ENCODE peak calls at places on chromosome 14, in four cellular contexts. One of them, this sample, is unnamed.

GRCh38 chr14:92724516-92725340 is 23.7 kb downstream of the LGMN start:
- DNase-seq in NCI-H1105 treated with DMSO at 0.1 percent for 48 hours: no peak
- DNase-seq in Right ventricle myocardium superior: peak; percentile 64
- DNase-seq in NCI-H446: no peak
- DNase-seq in this sample: no peak

GRCh38 chr14:65042731-65043372 is 56.2 kb downstream of the FNTB start:
- DNase-seq in NCI-H1105 treated with DMSO at 0.1 percent for 48 hours: no peak
- DNase-seq in Right ventricle myocardium superior: no peak
- DNase-seq in NCI-H446: no peak
- DNase-seq in this sample: no peak

GRCh38 chr14:103830511-103831270 is 16.7 kb downstream of the PPP1R13B start:
- DNase-seq in NCI-H1105 treated with DMSO at 0.1 percent for 48 hours: no peak
- DNase-seq in Right ventricle myocardium superior: no peak
- DNase-seq in NCI-H446: no peak
- DNase-seq in this sample: no peak

GRCh38 chr14:70646705-70647104 is 5.0 kb downstream of the TTC9 start:
- DNase-seq in NCI-H1105 treated with DMSO at 0.1 percent for 48 hours: no peak
- DNase-seq in Right ventricle myocardium superior: no peak
- DNase-seq in NCI-H446: no peak
- DNase-seq in this sample: no peak

GRCh38 chr14:70934084-70934483 is 26.8 kb downstream of the PCNX1 start:
- DNase-seq in NCI-H1105 treated with DMSO at 0.1 percent for 48 hours: no peak
- DNase-seq in Right ventricle myocardium superior: no peak
- DNase-seq in NCI-H446: no peak
- DNase-seq in this sample: no peak

GRCh38 chr14:94011795-94012194 is 14.3 kb upstream of the OTUB2 start:
- DNase-seq in NCI-H1105 treated with DMSO at 0.1 percent for 48 hours: peak; percentile 17
- DNase-seq in Right ventricle myocardium superior: no peak
- DNase-seq in NCI-H446: peak; percentile 22
- DNase-seq in this sample: no peak

GRCh38 chr14:101553931-101554330 is 7.4 kb upstream of the DIO3 start:
- DNase-seq in NCI-H1105 treated with DMSO at 0.1 percent for 48 hours: no peak
- DNase-seq in Right ventricle myocardium superior: no peak
- DNase-seq in NCI-H446: no peak
- DNase-seq in this sample: no peak

GRCh38 chr14:70654609-70655008 is 12.9 kb downstream of the TTC9 start:
- DNase-seq in NCI-H1105 treated with DMSO at 0.1 percent for 48 hours: no peak
- DNase-seq in Right ventricle myocardium superior: no peak
- DNase-seq in NCI-H446: no peak
- DNase-seq in this sample: no peak

GRCh38 chr14:68283378-68284123 is 464.0 kb downstream of the RAD51B start:
- DNase-seq in NCI-H1105 treated with DMSO at 0.1 percent for 48 hours: no peak
- DNase-seq in Right ventricle myocardium superior: peak; percentile 55
- DNase-seq in NCI-H446: no peak
- DNase-seq in this sample: no peak

GRCh38 chr14:20697273-20698017 is 8.9 kb downstream of the ANG start:
- DNase-seq in NCI-H1105 treated with DMSO at 0.1 percent for 48 hours: peak; percentile 58
- DNase-seq in Right ventricle myocardium superior: peak; percentile 68
- DNase-seq in NCI-H446: peak; percentile 52
- DNase-seq in this sample: no peak

GRCh38 chr14:54216827-54217226 is 180.0 kb upstream of the CDKN3 start:
- DNase-seq in NCI-H1105 treated with DMSO at 0.1 percent for 48 hours: no peak
- DNase-seq in Right ventricle myocardium superior: no peak
- DNase-seq in NCI-H446: no peak
- DNase-seq in this sample: no peak

GRCh38 chr14:91140672-91141071 is 26.8 kb downstream of the DGLUCY start:
- DNase-seq in NCI-H1105 treated with DMSO at 0.1 percent for 48 hours: peak; percentile 34
- DNase-seq in Right ventricle myocardium superior: no peak
- DNase-seq in NCI-H446: peak; percentile 53
- DNase-seq in this sample: no peak

GRCh38 chr14:93496856-93497255 is 66.1 kb downstream of the UNC79 start:
- DNase-seq in NCI-H1105 treated with DMSO at 0.1 percent for 48 hours: no peak
- DNase-seq in Right ventricle myocardium superior: no peak
- DNase-seq in NCI-H446: no peak
- DNase-seq in this sample: no peak

GRCh38 chr14:102999227-102999895 is 58.0 kb downstream of the CDC42BPB start:
- DNase-seq in NCI-H1105 treated with DMSO at 0.1 percent for 48 hours: no peak
- DNase-seq in Right ventricle myocardium superior: no peak
- DNase-seq in NCI-H446: no peak
- DNase-seq in this sample: no peak

GRCh38 chr14:26132061-26132460 is 465.8 kb downstream of the NOVA1 start:
- DNase-seq in NCI-H1105 treated with DMSO at 0.1 percent for 48 hours: no peak
- DNase-seq in Right ventricle myocardium superior: no peak
- DNase-seq in NCI-H446: no peak
- DNase-seq in this sample: no peak

GRCh38 chr14:44309336-44309735 is 197.7 kb downstream of the FSCB start:
- DNase-seq in NCI-H1105 treated with DMSO at 0.1 percent for 48 hours: no peak
- DNase-seq in Right ventricle myocardium superior: no peak
- DNase-seq in NCI-H446: no peak
- DNase-seq in this sample: no peak

GRCh38 chr14:65077318-65077717 is 25.0 kb downstream of the MAX start:
- DNase-seq in NCI-H1105 treated with DMSO at 0.1 percent for 48 hours: no peak
- DNase-seq in Right ventricle myocardium superior: no peak
- DNase-seq in NCI-H446: no peak
- DNase-seq in this sample: no peak

GRCh38 chr14:99559286-99559990 is 44.6 kb downstream of the CCDC85C start:
- DNase-seq in NCI-H1105 treated with DMSO at 0.1 percent for 48 hours: no peak
- DNase-seq in Right ventricle myocardium superior: no peak
- DNase-seq in NCI-H446: no peak
- DNase-seq in this sample: no peak

GRCh38 chr14:89990218-89990617 is 34.5 kb downstream of the TDP1 start:
- DNase-seq in NCI-H1105 treated with DMSO at 0.1 percent for 48 hours: no peak
- DNase-seq in Right ventricle myocardium superior: no peak
- DNase-seq in NCI-H446: no peak
- DNase-seq in this sample: no peak

GRCh38 chr14:61406198-61406597 is 84.8 kb downstream of the PRKCH start:
- DNase-seq in NCI-H1105 treated with DMSO at 0.1 percent for 48 hours: peak; percentile 91
- DNase-seq in Right ventricle myocardium superior: no peak
- DNase-seq in NCI-H446: no peak
- DNase-seq in this sample: peak; percentile 54

GRCh38 chr14:33692762-33693161 is 258.1 kb downstream of the EGLN3 start:
- DNase-seq in NCI-H1105 treated with DMSO at 0.1 percent for 48 hours: no peak
- DNase-seq in Right ventricle myocardium superior: no peak
- DNase-seq in NCI-H446: no peak
- DNase-seq in this sample: no peak

GRCh38 chr14:21093769-21094681 is 4.4 kb downstream of the ZNF219 start:
- DNase-seq in NCI-H1105 treated with DMSO at 0.1 percent for 48 hours: peak; percentile 43
- DNase-seq in Right ventricle myocardium superior: no peak
- DNase-seq in NCI-H446: peak; percentile 82
- DNase-seq in this sample: no peak

GRCh38 chr14:35366048-35366428 is 38.5 kb downstream of the NFKBIA start:
- DNase-seq in NCI-H1105 treated with DMSO at 0.1 percent for 48 hours: no peak
- DNase-seq in Right ventricle myocardium superior: peak; percentile 57
- DNase-seq in NCI-H446: no peak
- DNase-seq in this sample: no peak

GRCh38 chr14:30484976-30485375 is 74.0 kb upstream of the G2E3 start:
- DNase-seq in NCI-H1105 treated with DMSO at 0.1 percent for 48 hours: no peak
- DNase-seq in Right ventricle myocardium superior: no peak
- DNase-seq in NCI-H446: no peak
- DNase-seq in this sample: no peak

GRCh38 chr14:95313707-95314106 is 6.0 kb downstream of the CLMN start:
- DNase-seq in NCI-H1105 treated with DMSO at 0.1 percent for 48 hours: no peak
- DNase-seq in Right ventricle myocardium superior: peak; percentile 85
- DNase-seq in NCI-H446: no peak
- DNase-seq in this sample: no peak

GRCh38 chr14:100827140-100827517 is 1.2 kb downstream of the MEG3 start:
- DNase-seq in NCI-H1105 treated with DMSO at 0.1 percent for 48 hours: no peak
- DNase-seq in Right ventricle myocardium superior: peak; percentile 39
- DNase-seq in NCI-H446: no peak
- DNase-seq in this sample: no peak

GRCh38 chr14:58861546-58861945 is 223.8 kb downstream of the DACT1 start:
- DNase-seq in NCI-H1105 treated with DMSO at 0.1 percent for 48 hours: no peak
- DNase-seq in Right ventricle myocardium superior: no peak
- DNase-seq in NCI-H446: no peak
- DNase-seq in this sample: no peak

GRCh38 chr14:40413146-40413545 is 980.9 kb upstream of the FBXO33 start:
- DNase-seq in NCI-H1105 treated with DMSO at 0.1 percent for 48 hours: no peak
- DNase-seq in Right ventricle myocardium superior: no peak
- DNase-seq in NCI-H446: no peak
- DNase-seq in this sample: no peak

GRCh38 chr14:72710212-72710611 is 183.7 kb downstream of the DPF3 start:
- DNase-seq in NCI-H1105 treated with DMSO at 0.1 percent for 48 hours: no peak
- DNase-seq in Right ventricle myocardium superior: no peak
- DNase-seq in NCI-H446: no peak
- DNase-seq in this sample: no peak

GRCh38 chr14:70515796-70516195 is 19.0 kb downstream of the ADAM20 start:
- DNase-seq in NCI-H1105 treated with DMSO at 0.1 percent for 48 hours: no peak
- DNase-seq in Right ventricle myocardium superior: no peak
- DNase-seq in NCI-H446: no peak
- DNase-seq in this sample: no peak

GRCh38 chr14:50955373-50956043 is 11.2 kb upstream of the PYGL start:
- DNase-seq in NCI-H1105 treated with DMSO at 0.1 percent for 48 hours: peak; percentile 42
- DNase-seq in Right ventricle myocardium superior: peak; percentile 70
- DNase-seq in NCI-H446: peak; percentile 63
- DNase-seq in this sample: no peak

GRCh38 chr14:70808402-70809237 is 693 bp downstream of the MAP3K9 start:
- DNase-seq in NCI-H1105 treated with DMSO at 0.1 percent for 48 hours: peak; percentile 49
- DNase-seq in Right ventricle myocardium superior: peak; percentile 51
- DNase-seq in NCI-H446: peak; percentile 55
- DNase-seq in this sample: no peak

GRCh38 chr14:100532916-100533630 is 54.1 kb downstream of the BEGAIN start:
- DNase-seq in NCI-H1105 treated with DMSO at 0.1 percent for 48 hours: no peak
- DNase-seq in Right ventricle myocardium superior: peak; percentile 62
- DNase-seq in NCI-H446: no peak
- DNase-seq in this sample: no peak

GRCh38 chr14:71438684-71439083 is 493.5 kb upstream of the RGS6 start:
- DNase-seq in NCI-H1105 treated with DMSO at 0.1 percent for 48 hours: no peak
- DNase-seq in Right ventricle myocardium superior: no peak
- DNase-seq in NCI-H446: peak; percentile 73
- DNase-seq in this sample: no peak

GRCh38 chr14:53964249-53964648 is 7.6 kb upstream of the BMP4 start:
- DNase-seq in NCI-H1105 treated with DMSO at 0.1 percent for 48 hours: no peak
- DNase-seq in Right ventricle myocardium superior: no peak
- DNase-seq in NCI-H446: no peak
- DNase-seq in this sample: no peak